ENCODE peak calls at places on chromosomes 13 and 19, in ten cellular contexts. N is T-cell; S is ACHN; O is hippocampal formation; Z is A549; R is substantia nigra; Y is stimulated activated CD4-positive, alpha-beta T cell treated with anti-CD3 and anti-CD28 coated beads, Interleukin-4, amount 100 ng/mL, for 1 hour; A is activated CD8-positive, alpha-beta T cell treated with anti-CD3 and anti-CD28 coated beads for 36 hours; L is bronchial epithelial cell; Q is GM19239. T is an unnamed sample.

GRCh38 chr13:92224052-92224821 is 825.8 kb downstream of the GPC5 start:
- DNase-seq in S (no peak), R (no peak), A (no peak), N (no peak), Q (no peak), Z (no peak), Y (no peak), O (no peak), L (peak), T (no peak)

GRCh38 chr19:19113040-19113541 is 25.2 kb downstream of the TMEM161A start:
- DNase-seq in S (peak), Q (no peak), Y (no peak), N (no peak), O (no peak), R (peak), Z (no peak), L (no peak), A (peak), T (no peak)

GRCh38 chr13:33110386-33110712 is 94.1 kb downstream of the KL start:
- DNase-seq in Y (no peak), A (no peak), S (no peak), R (no peak), Q (no peak), N (no peak), O (no peak), Z (no peak), L (no peak), T (no peak)

GRCh38 chr13:97975851-97976550 is 22.5 kb downstream of the IPO5 start:
- DNase-seq in L (peak), Z (peak), N (peak), R (peak), O (peak), S (peak), A (peak), Q (peak), Y (peak), T (peak)

GRCh38 chr13:38348890-38349289 is 761 bp upstream of the UFM1 start:
- DNase-seq in Z (peak), A (peak), S (peak), Y (peak), Q (no peak), N (no peak), O (peak), L (peak), R (peak), T (peak)

GRCh38 chr13:24851546-24851945 is 87.6 kb downstream of the RNF17 start:
- DNase-seq in Z (no peak), N (no peak), Y (no peak), L (peak), O (no peak), R (no peak), S (no peak), Q (no peak), A (no peak), T (no peak)

GRCh38 chr19:11577451-11578341 is at the start of gene ACP5:
- DNase-seq in L (peak), A (no peak), R (no peak), Z (no peak), Q (no peak), N (no peak), Y (no peak), O (no peak), S (no peak), T (no peak)

GRCh38 chr13:44117351-44117750 is 237.6 kb downstream of the LACC1 start:
- DNase-seq in A (no peak), N (no peak), L (no peak), O (no peak), R (no peak), Q (no peak), S (no peak), Y (no peak), Z (no peak), T (no peak)

GRCh38 chr13:70523622-70524021 is 415.4 kb upstream of the KLHL1 start:
- DNase-seq in Q (no peak), Y (no peak), N (no peak), O (no peak), R (no peak), S (no peak), Z (no peak), L (no peak), A (no peak), T (no peak)

GRCh38 chr19:52941941-52942370 is 18.7 kb upstream of the ZNF888 start:
- DNase-seq in O (no peak), A (peak), L (peak), S (no peak), R (no peak), Q (no peak), Y (peak), Z (no peak), N (no peak), T (peak)

GRCh38 chr19:40807147-40808020 is 8.4 kb downstream of the EGLN2 start:
- DNase-seq in Z (peak), A (peak), Y (no peak), N (no peak), R (no peak), Q (no peak), O (no peak), L (no peak), S (peak), T (no peak)

GRCh38 chr13:41137241-41137640 is 4.6 kb upstream of the KBTBD6 start:
- DNase-seq in Y (no peak), S (no peak), L (peak), Q (no peak), Z (no peak), O (no peak), A (no peak), N (no peak), R (no peak), T (no peak)

GRCh38 chr13:83796364-83796763 is 85.9 kb downstream of the SLITRK1 start:
- DNase-seq in Y (no peak), Q (no peak), N (no peak), Z (no peak), L (no peak), S (no peak), A (no peak), R (peak), O (no peak), T (no peak)

GRCh38 chr19:11420894-11421606 is 1.9 kb upstream of the RGL3 start:
- DNase-seq in Z (no peak), A (peak), S (no peak), Y (no peak), L (no peak), O (no peak), N (no peak), Q (no peak), R (no peak), T (no peak)

GRCh38 chr13:71149498-71150363 is 717.3 kb downstream of the DACH1 start:
- DNase-seq in Q (no peak), Y (no peak), Z (no peak), A (no peak), N (no peak), L (no peak), O (no peak), R (no peak), S (no peak), T (no peak)

GRCh38 chr19:29538651-29539050 is 12.9 kb downstream of the VSTM2B start:
- DNase-seq in Q (no peak), R (no peak), S (no peak), O (no peak), L (no peak), A (no peak), N (no peak), Y (no peak), Z (no peak), T (no peak)

GRCh38 chr19:55088543-55089265 is 13.0 kb downstream of the EPS8L1 start:
- DNase-seq in S (peak), Q (peak), A (peak), R (peak), N (peak), L (peak), Y (peak), O (no peak), Z (peak), T (peak)

GRCh38 chr19:926595-927043 is 784 bp downstream of the ARID3A start:
- DNase-seq in R (peak), A (peak), Y (peak), Z (no peak), O (no peak), L (no peak), S (peak), Q (no peak), N (no peak), T (peak)

GRCh38 chr13:37735293-37735692 is 134.3 kb downstream of the TRPC4 start:
- DNase-seq in R (no peak), N (no peak), Z (no peak), Y (no peak), Q (no peak), A (no peak), O (no peak), L (no peak), S (no peak), T (no peak)

GRCh38 chr19:7766535-7766934 is 3.5 kb downstream of the CLEC4M start:
- DNase-seq in R (no peak), N (no peak), S (no peak), L (no peak), Y (no peak), O (no peak), Q (no peak), A (no peak), Z (no peak), T (no peak)

GRCh38 chr19:29564574-29565005 is 38.8 kb downstream of the VSTM2B start:
- DNase-seq in Z (no peak), A (peak), Y (no peak), Q (no peak), O (no peak), R (no peak), L (no peak), S (no peak), N (no peak), T (no peak)

GRCh38 chr19:35869327-35870123 is 1.2 kb downstream of the APLP1 start:
- DNase-seq in A (peak), Q (peak), S (peak), Z (peak), L (peak), N (peak), R (peak), Y (peak), O (peak), T (peak)

GRCh38 chr13:102768914-102769313 is 4.7 kb downstream of the TEX30 start:
- DNase-seq in Q (no peak), L (no peak), O (no peak), Z (no peak), Y (no peak), N (no peak), S (no peak), A (no peak), R (no peak), T (no peak)

GRCh38 chr19:6273701-6274601 is 5.8 kb downstream of the MLLT1 start:
- DNase-seq in A (no peak), Q (no peak), Y (no peak), S (no peak), L (peak), N (no peak), O (peak), Z (no peak), R (peak), T (no peak)

GRCh38 chr19:50490991-50491472 is 14.4 kb upstream of the GARIN5A start:
- DNase-seq in A (no peak), N (no peak), Q (no peak), O (no peak), S (no peak), L (no peak), Y (no peak), R (no peak), Z (no peak), T (no peak)

GRCh38 chr19:41353466-41354342 is at the start of gene TGFB1:
- DNase-seq in Z (peak), N (peak), Y (peak), Q (peak), S (peak), R (peak), A (peak), L (peak), O (no peak), T (peak)

GRCh38 chr13:40776681-40777165 is 5.7 kb upstream of the MRPS31 start:
- DNase-seq in Q (no peak), N (peak), O (no peak), Z (no peak), R (no peak), Y (peak), S (no peak), A (peak), L (peak), T (peak)